ENCODE peak calls at places on chromosomes 12 and 14, in four cellular contexts. One of them, this sample, is unnamed.

GRCh38 chr14:102573591-102574046 is 18.8 kb upstream of the RCOR1 start:
- DNase-seq in ELR: no peak
- DNase-seq in NCI-H748 treated with DMSO at 0.1 percent for 48 hours: no peak
- DNase-seq in skeletal muscle cell: no peak
- DNase-seq in this sample: no peak

GRCh38 chr14:75653563-75653962 is 7.1 kb downstream of the ERG28 start:
- DNase-seq in ELR: no peak
- DNase-seq in NCI-H748 treated with DMSO at 0.1 percent for 48 hours: no peak
- DNase-seq in skeletal muscle cell: no peak
- DNase-seq in this sample: no peak

GRCh38 chr12:121203482-121203881 is 6.4 kb upstream of the P2RX4 start:
- DNase-seq in ELR: no peak
- DNase-seq in NCI-H748 treated with DMSO at 0.1 percent for 48 hours: no peak
- DNase-seq in skeletal muscle cell: no peak
- DNase-seq in this sample: no peak

GRCh38 chr12:59040651-59041050 is 120.3 kb upstream of the LRIG3 start:
- DNase-seq in ELR: peak
- DNase-seq in NCI-H748 treated with DMSO at 0.1 percent for 48 hours: no peak
- DNase-seq in skeletal muscle cell: peak
- DNase-seq in this sample: peak

GRCh38 chr12:87305481-87305880 is 723.7 kb downstream of the C12orf50 start:
- DNase-seq in ELR: no peak
- DNase-seq in NCI-H748 treated with DMSO at 0.1 percent for 48 hours: no peak
- DNase-seq in skeletal muscle cell: no peak
- DNase-seq in this sample: no peak

GRCh38 chr12:122865268-122866231 is 30.3 kb downstream of the HIP1R start:
- DNase-seq in ELR: peak
- DNase-seq in NCI-H748 treated with DMSO at 0.1 percent for 48 hours: no peak
- DNase-seq in skeletal muscle cell: no peak
- DNase-seq in this sample: no peak

GRCh38 chr14:53601409-53601808 is 355.2 kb downstream of the BMP4 start:
- DNase-seq in ELR: no peak
- DNase-seq in NCI-H748 treated with DMSO at 0.1 percent for 48 hours: no peak
- DNase-seq in skeletal muscle cell: no peak
- DNase-seq in this sample: no peak

GRCh38 chr14:58572092-58572853 is 65.5 kb upstream of the DACT1 start:
- DNase-seq in ELR: peak
- DNase-seq in NCI-H748 treated with DMSO at 0.1 percent for 48 hours: no peak
- DNase-seq in skeletal muscle cell: peak
- DNase-seq in this sample: peak

GRCh38 chr12:108689314-108690190 is 41.8 kb downstream of the CORO1C start:
- DNase-seq in ELR: peak
- DNase-seq in NCI-H748 treated with DMSO at 0.1 percent for 48 hours: no peak
- DNase-seq in skeletal muscle cell: no peak
- DNase-seq in this sample: no peak

GRCh38 chr12:66065146-66065545 is 65.4 kb downstream of the LLPH start:
- DNase-seq in ELR: no peak
- DNase-seq in NCI-H748 treated with DMSO at 0.1 percent for 48 hours: no peak
- DNase-seq in skeletal muscle cell: no peak
- DNase-seq in this sample: no peak

GRCh38 chr14:89417469-89418225 is 614 bp upstream of the FOXN3 start:
- DNase-seq in ELR: peak
- DNase-seq in NCI-H748 treated with DMSO at 0.1 percent for 48 hours: peak
- DNase-seq in skeletal muscle cell: no peak
- DNase-seq in this sample: no peak

GRCh38 chr14:43579743-43580142 is 927.3 kb downstream of the FSCB start:
- DNase-seq in ELR: no peak
- DNase-seq in NCI-H748 treated with DMSO at 0.1 percent for 48 hours: no peak
- DNase-seq in skeletal muscle cell: no peak
- DNase-seq in this sample: no peak

GRCh38 chr12:57816855-57817151 is 1.7 kb downstream of the AVIL start:
- DNase-seq in ELR: no peak
- DNase-seq in NCI-H748 treated with DMSO at 0.1 percent for 48 hours: no peak
- DNase-seq in skeletal muscle cell: no peak
- DNase-seq in this sample: no peak

GRCh38 chr14:75927564-75928087 is 54.2 kb downstream of the TGFB3 start:
- DNase-seq in ELR: no peak
- DNase-seq in NCI-H748 treated with DMSO at 0.1 percent for 48 hours: no peak
- DNase-seq in skeletal muscle cell: no peak
- DNase-seq in this sample: no peak

GRCh38 chr12:46775796-46776195 is 50.0 kb downstream of the SLC38A4 start:
- DNase-seq in ELR: no peak
- DNase-seq in NCI-H748 treated with DMSO at 0.1 percent for 48 hours: no peak
- DNase-seq in skeletal muscle cell: no peak
- DNase-seq in this sample: no peak

GRCh38 chr14:68977137-68977740 is 1.9 kb downstream of the ACTN1 start:
- DNase-seq in ELR: no peak
- DNase-seq in NCI-H748 treated with DMSO at 0.1 percent for 48 hours: no peak
- DNase-seq in skeletal muscle cell: no peak
- DNase-seq in this sample: no peak

GRCh38 chr14:36935976-36936678 is 236.3 kb downstream of the SLC25A21 start:
- DNase-seq in ELR: no peak
- DNase-seq in NCI-H748 treated with DMSO at 0.1 percent for 48 hours: no peak
- DNase-seq in skeletal muscle cell: no peak
- DNase-seq in this sample: no peak

GRCh38 chr12:124480469-124481256 is 86.7 kb downstream of the NCOR2 start:
- DNase-seq in ELR: peak
- DNase-seq in NCI-H748 treated with DMSO at 0.1 percent for 48 hours: no peak
- DNase-seq in skeletal muscle cell: no peak
- DNase-seq in this sample: no peak

This sample was measured in AG04449.